ENCODE peak calls at places on chromosomes 1 and 21, in four cellular contexts. I is caudate nucleus, L is T-helper 17 cell, G is mucosa of gallbladder. T is an unnamed sample.

GRCh38 chr1:12019858-12020509 is 686 bp downstream of the MIIP start:
- DNase-seq in I (no peak), L (no peak), G (no peak), T (no peak)

GRCh38 chr1:208086116-208086515 is 158.1 kb downstream of the PLXNA2 start:
- DNase-seq in I (no peak), L (no peak), G (no peak), T (no peak)

GRCh38 chr1:109432336-109432735 is 6.1 kb upstream of the PSMA5 start:
- DNase-seq in I (no peak), L (no peak), G (no peak), T (no peak)

GRCh38 chr1:61241411-61241838 is 159.1 kb downstream of the NFIA start:
- DNase-seq in I (no peak), L (no peak), G (peak; percentile 26), T (no peak)

GRCh38 chr1:205925730-205926129 is 17.5 kb downstream of the SLC26A9 start:
- DNase-seq in I (no peak), L (no peak), G (no peak), T (no peak)

GRCh38 chr1:99818063-99818699 is 32.0 kb upstream of the AGL start:
- DNase-seq in I (no peak), L (no peak), G (no peak), T (no peak)

GRCh38 chr1:155038602-155039307 is 5.1 kb downstream of the DCST1 start:
- DNase-seq in I (no peak), L (no peak), G (peak; percentile 63), T (no peak)

GRCh38 chr1:201719812-201720521 is 109.0 kb upstream of the IPO9 start:
- DNase-seq in I (no peak), L (no peak), G (peak; percentile 74), T (no peak)

GRCh38 chr1:54229281-54229891 is 29.4 kb downstream of the MRPL37 start:
- DNase-seq in I (no peak), L (no peak), G (no peak), T (no peak)

GRCh38 chr1:228150458-228151169 is 884 bp downstream of the GJC2 start:
- DNase-seq in I (peak; percentile 29), L (no peak), G (peak; percentile 38), T (peak; percentile 67)

GRCh38 chr1:226638608-226639007 is 90.0 kb downstream of the STUM start:
- DNase-seq in I (no peak), L (no peak), G (no peak), T (no peak)

GRCh38 chr1:202081992-202082391 is 40.7 kb upstream of the GPR37L1 start:
- DNase-seq in I (no peak), L (no peak), G (no peak), T (no peak)

GRCh38 chr21:41510500-41510899 is 2.5 kb upstream of the TMPRSS2 start:
- DNase-seq in I (no peak), L (no peak), G (no peak), T (no peak)

GRCh38 chr1:111505641-111506119 is 2.2 kb upstream of the ADORA3 start:
- DNase-seq in I (no peak), L (no peak), G (no peak), T (no peak)

GRCh38 chr1:177948336-177948972 is 21.4 kb downstream of the SEC16B start:
- DNase-seq in I (peak; percentile 28), L (no peak), G (peak; percentile 47), T (peak; percentile 42)

GRCh38 chr1:169466259-169467230 is 19.2 kb downstream of the SLC19A2 start:
- DNase-seq in I (no peak), L (no peak), G (no peak), T (no peak)

GRCh38 chr1:204968946-204969345 is 74.1 kb upstream of the CNTN2 start:
- DNase-seq in I (no peak), L (no peak), G (no peak), T (no peak)

GRCh38 chr1:23581219-23581618 is 21.9 kb upstream of the ID3 start:
- DNase-seq in I (peak; percentile 39), L (no peak), G (no peak), T (peak; percentile 50)

GRCh38 chr1:100246738-100247137 is 2.9 kb downstream of the DBT start:
- DNase-seq in I (no peak), L (no peak), G (no peak), T (no peak)

GRCh38 chr1:31335007-31335406 is 37.9 kb downstream of the FABP3 start:
- DNase-seq in I (no peak), L (no peak), G (no peak), T (peak; percentile 35)

GRCh38 chr1:111199881-111200801 is at the start of gene DENND2D:
- DNase-seq in I (no peak), L (no peak), G (peak; percentile 78), T (no peak)

GRCh38 chr1:56644064-56644940 is 812 bp upstream of the PRKAA2 start:
- DNase-seq in I (no peak), L (no peak), G (no peak), T (no peak)

GRCh38 chr1:145999321-146000024 is 3.1 kb upstream of the TXNIP start:
- DNase-seq in I (no peak), L (no peak), G (no peak), T (no peak)

GRCh38 chr1:82762829-82763532 is 962.2 kb downstream of the ADGRL2 start:
- DNase-seq in I (no peak), L (no peak), G (no peak), T (no peak)

GRCh38 chr1:4778056-4778455 is 123.6 kb downstream of the AJAP1 start:
- DNase-seq in I (peak; percentile 13), L (no peak), G (peak; percentile 19), T (peak; percentile 56)

GRCh38 chr1:57337623-57338022 is 86.2 kb downstream of the DAB1 start:
- DNase-seq in I (no peak), L (no peak), G (no peak), T (no peak)